ENCODE peak calls at places on chromosomes 5 and 9, in four cellular contexts. X, O, I and A are unnamed samples.

GRCh38 chr9:124880501-124880900 is 18.6 kb downstream of the ARPC5L start:
- DNase-seq in X (no peak), O (no peak), I (no peak), A (no peak)

GRCh38 chr9:80191108-80191507 is 619.3 kb downstream of the TLE4 start:
- DNase-seq in X (no peak), O (no peak), I (no peak), A (no peak)

GRCh38 chr5:514101-514485 is 10.2 kb downstream of the SLC9A3 start:
- DNase-seq in X (no peak), O (no peak), I (no peak), A (no peak)

GRCh38 chr9:21923694-21924093 is 70.5 kb downstream of the CDKN2A start:
- DNase-seq in X (no peak), O (no peak), I (no peak), A (no peak)

GRCh38 chr5:134873494-134873893 is 677 bp upstream of the TXNDC15 start:
- DNase-seq in X (no peak), O (no peak), I (no peak), A (no peak)

GRCh38 chr9:131736440-131736839 is 3.4 kb downstream of the RAPGEF1 start:
- DNase-seq in X (no peak), O (no peak), I (no peak), A (no peak)

GRCh38 chr9:127567898-127568617 is 44.0 kb upstream of the STXBP1 start:
- DNase-seq in X (no peak), O (no peak), I (peak), A (no peak)

GRCh38 chr9:121059513-121059912 is 9.4 kb upstream of the C5 start:
- DNase-seq in X (no peak), O (no peak), I (no peak), A (no peak)

GRCh38 chr5:132105688-132106087 is 32.1 kb downstream of the CSF2 start:
- DNase-seq in X (no peak), O (no peak), I (no peak), A (no peak)

GRCh38 chr5:54669285-54669684 is 151.7 kb downstream of the SNX18 start:
- DNase-seq in X (no peak), O (no peak), I (no peak), A (no peak)

GRCh38 chr5:106028314-106028713 is 1642.4 kb downstream of the EFNA5 start:
- DNase-seq in X (no peak), O (no peak), I (no peak), A (no peak)

GRCh38 chr5:142143878-142144277 is 35.3 kb downstream of the NDFIP1 start:
- DNase-seq in X (no peak), O (peak), I (no peak), A (no peak)

GRCh38 chr5:142783601-142784291 is 13.6 kb downstream of the ARHGAP26 start:
- DNase-seq in X (no peak), O (no peak), I (peak), A (no peak)

GRCh38 chr9:134332266-134332665 is 6.0 kb downstream of the RXRA start:
- DNase-seq in X (no peak), O (no peak), I (no peak), A (no peak)

GRCh38 chr9:4298255-4299005 is 1.4 kb downstream of the GLIS3 start:
- DNase-seq in X (no peak), O (no peak), I (peak), A (peak)

GRCh38 chr9:89808076-89808701 is 203.4 kb downstream of the GADD45G start:
- DNase-seq in X (no peak), O (peak), I (peak), A (no peak)

GRCh38 chr5:180557201-180557809 is 34.0 kb downstream of the SCGB3A1 start:
- DNase-seq in X (no peak), O (no peak), I (no peak), A (no peak)

GRCh38 chr5:16884595-16884994 is 51.5 kb downstream of the MYO10 start:
- DNase-seq in X (no peak), O (no peak), I (no peak), A (no peak)

GRCh38 chr5:119301210-119301609 is 54.6 kb upstream of the TNFAIP8 start:
- DNase-seq in X (no peak), O (no peak), I (no peak), A (no peak)

GRCh38 chr9:89935115-89935514 is 330.3 kb downstream of the GADD45G start:
- DNase-seq in X (no peak), O (no peak), I (no peak), A (no peak)

GRCh38 chr5:109997191-109997590 is 307.5 kb downstream of the MAN2A1 start:
- DNase-seq in X (no peak), O (no peak), I (no peak), A (no peak)

GRCh38 chr9:136615631-136616306 is 46.9 kb upstream of the EGFL7 start:
- DNase-seq in X (no peak), O (no peak), I (no peak), A (no peak)

GRCh38 chr9:126556560-126557250 is 57.0 kb upstream of the LMX1B start:
- DNase-seq in X (no peak), O (no peak), I (peak), A (no peak)

GRCh38 chr5:39977231-39977630 is 552.5 kb upstream of the DAB2 start:
- DNase-seq in X (no peak), O (no peak), I (no peak), A (no peak)

GRCh38 chr9:92736816-92737606 is 27.6 kb downstream of the BICD2 start:
- DNase-seq in X (no peak), O (no peak), I (no peak), A (no peak)

GRCh38 chr5:135541969-135542502 is 6.3 kb upstream of the NEUROG1 start:
- DNase-seq in X (no peak), O (no peak), I (no peak), A (no peak)